ENCODE peak calls at places on chromosomes 12 and 14, in four cellular contexts. One of them, this sample, is unnamed. For H3K4me1, the result is how much of the 10 kb centered on the place peaks cover.

GRCh38 chr12:42094277-42094676 is 50.4 kb downstream of the GXYLT1 start:
- DNase-seq in kidney: no peak
- DNase-seq in neural progenitor cell: no peak
- DNase-seq in fibroblast of lung: peak
- DNase-seq in this sample: no peak

GRCh38 chr12:77946541-77947021 is 115.9 kb downstream of the NAV3 start:
- DNase-seq in neural progenitor cell: no peak
- DNase-seq in fibroblast of lung: peak
- DNase-seq in kidney: no peak
- DNase-seq in this sample: no peak

GRCh38 chr12:45637706-45638105 is 91.8 kb upstream of the ARID2 start:
- DNase-seq in fibroblast of lung: peak
- DNase-seq in neural progenitor cell: no peak
- DNase-seq in kidney: no peak
- DNase-seq in this sample: no peak

GRCh38 chr12:132019891-132020290 is 70.1 kb downstream of the EP400 start:
- DNase-seq in neural progenitor cell: no peak
- DNase-seq in kidney: no peak
- DNase-seq in fibroblast of lung: no peak
- DNase-seq in this sample: no peak

GRCh38 chr12:91833780-91834359 is 311.8 kb downstream of the BTG1 start:
- DNase-seq in fibroblast of lung: no peak
- DNase-seq in neural progenitor cell: no peak
- DNase-seq in kidney: no peak
- DNase-seq in this sample: no peak

GRCh38 chr12:43973385-43973784 is 137.5 kb downstream of the TMEM117 start:
- DNase-seq in fibroblast of lung: no peak
- DNase-seq in kidney: no peak
- DNase-seq in neural progenitor cell: no peak
- DNase-seq in this sample: no peak

GRCh38 chr12:100427078-100427477 is 46.6 kb upstream of the NR1H4 start:
- DNase-seq in neural progenitor cell: no peak
- DNase-seq in fibroblast of lung: peak
- DNase-seq in kidney: no peak
- DNase-seq in this sample: no peak

GRCh38 chr12:63944586-63945228 is 100.2 kb downstream of the SRGAP1 start:
- DNase-seq in neural progenitor cell: no peak
- DNase-seq in fibroblast of lung: no peak
- DNase-seq in kidney: no peak
- DNase-seq in this sample: no peak

GRCh38 chr14:28656704-28657255 is 109.8 kb upstream of the FOXG1 start:
- DNase-seq in neural progenitor cell: no peak
- DNase-seq in kidney: no peak
- DNase-seq in fibroblast of lung: no peak
- DNase-seq in this sample: no peak

GRCh38 chr12:109685574-109686447 is 27.8 kb upstream of the FAM222A start:
- DNase-seq in neural progenitor cell: no peak
- DNase-seq in fibroblast of lung: no peak
- DNase-seq in kidney: peak
- DNase-seq in this sample: no peak

DNA sequence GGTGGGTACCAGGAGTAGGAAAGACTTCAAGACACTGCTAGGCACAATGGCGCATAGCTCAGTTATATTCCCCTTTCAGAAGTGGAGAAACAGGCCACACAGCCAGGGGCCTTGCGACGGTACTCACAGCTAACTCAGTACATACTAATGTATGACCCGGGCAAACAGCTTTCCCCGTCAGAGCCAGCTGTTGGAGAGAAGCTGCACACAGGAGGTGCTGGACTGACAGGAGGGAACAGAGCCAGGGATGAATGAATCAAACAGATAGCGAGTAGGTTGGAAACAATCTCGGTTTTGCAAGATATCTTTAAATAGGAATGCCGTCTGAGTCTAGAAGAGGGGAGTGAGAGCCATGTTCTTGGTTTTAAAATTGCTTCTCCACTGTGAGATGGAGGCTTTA is 45.5 kb downstream of the PRIMA1 start:
- DNase-seq in kidney: no peak
- DNase-seq in neural progenitor cell: no peak
- DNase-seq in fibroblast of lung: no peak
- DNase-seq in this sample: no peak
- H3K4me1 ChIP-seq in kidney: under half
- H3K4me1 ChIP-seq in neural progenitor cell: under half
- H3K4me1 ChIP-seq in fibroblast of lung: under half
- H3K4me1 ChIP-seq in this sample: under half

DNA sequence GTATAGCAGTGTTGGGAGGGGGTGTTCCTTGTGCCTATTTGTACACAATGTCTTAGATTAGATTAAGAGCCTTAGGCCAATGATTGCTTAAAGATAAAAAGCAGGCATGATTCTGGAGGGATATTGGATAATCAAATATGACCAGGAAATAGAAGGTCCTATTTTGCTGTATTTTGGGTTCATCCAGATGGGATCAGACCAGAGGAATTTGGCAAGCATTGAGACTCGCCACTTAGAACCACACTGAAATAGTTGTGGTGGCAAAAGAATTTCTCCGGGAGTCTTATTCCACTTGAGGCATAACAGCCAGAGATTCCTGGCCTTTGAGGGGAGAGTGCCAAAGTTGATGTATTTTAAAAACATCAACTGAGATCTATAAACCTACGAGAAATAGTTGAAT is 327.2 kb downstream of the RAD51B start:
- DNase-seq in neural progenitor cell: no peak
- DNase-seq in kidney: no peak
- DNase-seq in fibroblast of lung: peak
- DNase-seq in this sample: no peak
- H3K9ac ChIP-seq in neural progenitor cell: no peak
- H3K9ac ChIP-seq in kidney: no peak
- H3K9ac ChIP-seq in fibroblast of lung: no peak
- H3K9ac ChIP-seq in this sample: no peak

GRCh38 chr14:75577090-75577489 is 1.3 kb upstream of the FLVCR2 start:
- DNase-seq in kidney: no peak
- DNase-seq in neural progenitor cell: no peak
- DNase-seq in fibroblast of lung: no peak
- DNase-seq in this sample: peak
- H3K4me1 ChIP-seq in kidney: under half
- H3K4me1 ChIP-seq in neural progenitor cell: under half
- H3K4me1 ChIP-seq in fibroblast of lung: under half
- H3K4me1 ChIP-seq in this sample: under half

DNA sequence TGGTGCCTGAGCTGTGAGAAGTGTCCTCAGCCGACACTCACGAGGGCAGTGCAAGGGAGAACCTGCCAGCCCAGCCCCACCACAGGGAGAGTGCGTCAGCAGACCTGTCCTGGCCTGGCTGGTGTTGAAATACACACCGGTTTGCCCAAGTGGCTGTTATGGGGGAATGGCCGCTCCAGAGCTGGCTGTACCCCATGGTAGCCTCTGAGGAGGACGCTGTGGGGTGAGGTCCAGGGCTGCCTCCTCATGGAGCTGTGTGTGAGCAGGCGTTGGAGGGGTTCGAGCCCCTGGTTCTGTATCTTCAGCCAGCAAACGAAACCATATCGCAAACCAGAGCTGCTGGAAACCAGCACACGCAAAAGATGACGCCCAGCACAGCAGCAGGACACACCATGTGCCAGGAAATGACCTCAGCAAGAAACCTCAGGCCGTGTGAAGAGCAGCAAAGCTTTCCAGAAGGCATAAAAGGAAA is 9.3 kb downstream of the ANKRD9 start:
- DNase-seq in fibroblast of lung: peak
- DNase-seq in kidney: no peak
- DNase-seq in neural progenitor cell: no peak
- DNase-seq in this sample: no peak
- H3K9ac ChIP-seq in fibroblast of lung: no peak
- H3K9ac ChIP-seq in kidney: peak
- H3K9ac ChIP-seq in neural progenitor cell: no peak
- H3K9ac ChIP-seq in this sample: no peak

DNA sequence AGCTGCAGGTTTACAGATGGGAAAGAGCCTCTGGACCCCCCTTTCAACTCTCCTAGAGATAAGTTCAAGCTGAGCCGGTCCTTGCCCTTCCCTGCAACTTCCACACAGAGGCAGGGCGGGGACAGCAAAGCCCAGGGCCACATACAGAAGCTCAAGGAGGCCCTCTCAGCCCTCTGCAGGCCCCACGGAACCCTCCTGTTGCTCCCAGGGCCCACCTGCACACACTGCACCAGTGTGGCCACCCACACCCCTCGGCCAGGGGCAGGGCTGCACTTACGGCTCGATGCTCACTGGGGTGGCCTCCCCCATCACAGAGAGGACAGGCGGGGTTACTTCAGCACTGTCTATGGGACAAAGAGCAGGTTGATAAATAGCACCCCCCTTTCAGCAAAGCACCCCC is 13.0 kb upstream of the PNMA1 start:
- DNase-seq in kidney: no peak
- DNase-seq in fibroblast of lung: no peak
- DNase-seq in neural progenitor cell: no peak
- DNase-seq in this sample: no peak
- H3K4me1 ChIP-seq in kidney: under half
- H3K4me1 ChIP-seq in fibroblast of lung: under half
- H3K4me1 ChIP-seq in neural progenitor cell: under half
- H3K4me1 ChIP-seq in this sample: under half

GRCh38 chr12:6647083-6647604 is at the start of gene ACRBP:
- DNase-seq in neural progenitor cell: peak
- DNase-seq in fibroblast of lung: peak
- DNase-seq in kidney: peak
- DNase-seq in this sample: no peak
- H3K9ac ChIP-seq in neural progenitor cell: no peak
- H3K9ac ChIP-seq in fibroblast of lung: no peak
- H3K9ac ChIP-seq in kidney: peak
- H3K9ac ChIP-seq in this sample: no peak

GRCh38 chr12:104482748-104483147 is 26.0 kb downstream of the CHST11 start:
- DNase-seq in neural progenitor cell: no peak
- DNase-seq in fibroblast of lung: peak
- DNase-seq in kidney: no peak
- DNase-seq in this sample: no peak
- H3K4me1 ChIP-seq in neural progenitor cell: under half
- H3K4me1 ChIP-seq in fibroblast of lung: under half
- H3K4me1 ChIP-seq in kidney: under half
- H3K4me1 ChIP-seq in this sample: under half

This sample was measured in Karpas-422.